ENCODE peak calls at places on chromosomes 3 and 15, in ten cellular contexts. G is breast epithelium, L is Calu3, H is AG09319, V is CD14-positive monocyte, Q is left ventricle myocardium inferior, J is lung, F is sigmoid colon, E is AG10803, K is GM23338. A is an unnamed sample.

GRCh38 chr3:171865191-171865865 is 22.2 kb downstream of the TMEM212 start:
- DNase-seq in K (no peak), F (no peak), E (peak), H (no peak), J (no peak), L (no peak), G (no peak), Q (no peak), V (no peak), A (no peak)

GRCh38 chr15:100030586-100031249 is 297.5 kb upstream of the LYSMD4 start:
- DNase-seq in J (no peak), K (no peak), L (no peak), V (no peak), F (no peak), H (no peak), G (no peak), E (peak), Q (no peak), A (peak)

GRCh38 chr3:190811775-190812480 is 50.6 kb downstream of the GMNC start:
- DNase-seq in G (no peak), Q (no peak), F (no peak), H (peak), K (peak), L (peak), V (no peak), E (peak), J (no peak), A (peak)

GRCh38 chr15:89221543-89221942 is at the start of gene RLBP1:
- DNase-seq in F (no peak), H (no peak), E (no peak), L (peak), Q (no peak), V (no peak), K (no peak), J (no peak), G (no peak), A (no peak)

GRCh38 chr15:89419370-89419984 is 76.9 kb downstream of the RHCG start:
- DNase-seq in V (no peak), E (no peak), Q (peak), H (no peak), K (peak), L (peak), G (no peak), J (no peak), F (no peak), A (peak)

GRCh38 chr3:72663429-72663828 is 184.8 kb downstream of the SHQ1 start:
- DNase-seq in Q (no peak), V (no peak), F (no peak), E (peak), H (no peak), K (no peak), G (no peak), J (no peak), L (no peak), A (no peak)

GRCh38 chr15:77797270-77797669 is 164.6 kb upstream of the LINGO1 start:
- DNase-seq in V (no peak), L (no peak), J (no peak), H (no peak), G (no peak), E (no peak), F (no peak), Q (no peak), K (no peak), A (no peak)

GRCh38 chr15:26235148-26235769 is 372.1 kb upstream of the ATP10A start:
- DNase-seq in J (no peak), F (no peak), E (no peak), L (no peak), H (no peak), Q (no peak), G (no peak), V (no peak), K (peak), A (no peak)

GRCh38 chr3:177835917-177836316 is 638.6 kb upstream of the TBL1XR1 start:
- DNase-seq in J (no peak), V (no peak), H (peak), Q (no peak), L (no peak), F (no peak), G (no peak), K (no peak), E (peak), A (peak)

GRCh38 chr15:42650208-42651066 is 75.0 kb downstream of the STARD9 start:
- DNase-seq in Q (peak), L (peak), H (peak), E (peak), J (peak), G (no peak), V (no peak), K (peak), F (peak), A (peak)

GRCh38 chr3:81846988-81847387 is 85.5 kb upstream of the GBE1 start:
- DNase-seq in V (no peak), Q (no peak), K (no peak), H (no peak), L (no peak), J (no peak), E (no peak), G (no peak), F (no peak), A (no peak)

GRCh38 chr3:112374334-112374734 is 41.4 kb downstream of the CD200 start:
- DNase-seq in H (no peak), G (no peak), Q (no peak), J (no peak), E (no peak), K (no peak), F (no peak), L (no peak), V (no peak), A (peak)

GRCh38 chr3:83769791-83770663 is 1188.8 kb upstream of the CADM2 start:
- DNase-seq in F (no peak), L (no peak), G (no peak), Q (no peak), E (no peak), K (no peak), H (no peak), V (no peak), J (no peak), A (no peak)
- TF ChIP-seq CTCF in F (no peak), L (no peak), G (no peak), Q (no peak), E (no peak), K (no peak), H (no peak), V (no peak), J (no peak), A (no peak)

GRCh38 chr3:98359993-98360675 is 6.5 kb downstream of the OR5K4 start:
- DNase-seq in L (peak), K (peak), H (no peak), J (no peak), V (no peak), G (no peak), Q (no peak), E (peak), F (no peak), A (no peak)
- TF ChIP-seq CTCF in L (no peak), K (peak), H (no peak), J (no peak), V (no peak), G (no peak), Q (no peak), E (no peak), F (no peak), A (no peak)

DNA sequence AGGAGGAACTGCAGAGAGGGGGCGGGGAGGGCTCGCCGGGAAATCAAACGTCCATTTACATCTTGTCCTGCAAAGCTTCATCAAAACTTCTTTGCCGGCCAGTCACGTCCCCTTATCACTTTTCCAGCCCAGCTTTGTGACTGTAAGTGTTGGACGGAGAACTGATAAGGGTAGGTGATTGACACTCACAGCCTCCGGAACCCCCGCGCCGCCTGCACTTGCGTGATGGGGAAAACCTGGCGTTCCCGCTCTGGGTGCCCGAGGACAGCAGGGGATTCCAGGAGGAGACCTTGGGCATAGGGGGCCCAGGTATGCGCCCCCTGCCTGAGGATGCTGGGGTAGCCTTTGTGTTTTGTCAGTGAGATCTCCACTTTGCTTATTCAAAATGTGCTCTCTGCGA is 72.8 kb upstream of the ANKRD34C start:
- DNase-seq in E (no peak), J (no peak), F (no peak), H (no peak), L (no peak), K (peak), G (no peak), V (no peak), Q (no peak), A (no peak)
- TF ChIP-seq CTCF in E (no peak), J (no peak), F (no peak), H (no peak), L (peak), K (peak), G (no peak), V (no peak), Q (no peak), A (peak)

GRCh38 chr15:81033508-81033907 is 32.8 kb downstream of the TLNRD1 start:
- DNase-seq in V (no peak), F (no peak), G (no peak), L (no peak), J (no peak), E (no peak), H (no peak), Q (no peak), K (no peak), A (no peak)

GRCh38 chr15:81037952-81038743 is 37.4 kb downstream of the TLNRD1 start:
- DNase-seq in H (no peak), L (no peak), J (no peak), G (no peak), F (no peak), K (no peak), V (no peak), E (no peak), Q (no peak), A (no peak)

GRCh38 chr15:81043568-81044301 is 43.0 kb downstream of the TLNRD1 start:
- DNase-seq in E (no peak), H (no peak), K (no peak), L (no peak), G (no peak), Q (no peak), J (no peak), F (no peak), V (no peak), A (no peak)

GRCh38 chr15:81040757-81041156 is 40.0 kb downstream of the TLNRD1 start:
- DNase-seq in J (no peak), L (no peak), V (no peak), F (no peak), E (no peak), H (no peak), G (no peak), K (no peak), Q (no peak), A (no peak)

GRCh38 chr15:81038975-81039607 is 38.4 kb downstream of the TLNRD1 start:
- DNase-seq in E (no peak), H (no peak), K (no peak), F (no peak), V (no peak), J (no peak), G (no peak), Q (no peak), L (no peak), A (no peak)
- TF ChIP-seq CTCF in E (no peak), H (no peak), K (no peak), F (no peak), V (no peak), J (no peak), G (no peak), Q (no peak), L (no peak), A (no peak)

GRCh38 chr15:53384417-53384816 is 375.0 kb downstream of the WDR72 start:
- DNase-seq in F (no peak), L (peak), H (no peak), K (peak), V (no peak), E (no peak), J (no peak), Q (no peak), G (no peak), A (no peak)
- TF ChIP-seq CTCF in F (no peak), L (peak), H (no peak), K (peak), V (no peak), E (no peak), J (no peak), Q (no peak), G (no peak), A (no peak)

GRCh38 chr3:8095724-8096123 is 405.9 kb upstream of the LMCD1 start:
- DNase-seq in F (no peak), J (no peak), G (no peak), H (no peak), L (no peak), K (peak), Q (no peak), E (peak), V (no peak), A (no peak)
- TF ChIP-seq CTCF in F (no peak), J (no peak), G (no peak), H (peak), L (no peak), K (peak), Q (no peak), E (peak), V (no peak), A (no peak)

DNA sequence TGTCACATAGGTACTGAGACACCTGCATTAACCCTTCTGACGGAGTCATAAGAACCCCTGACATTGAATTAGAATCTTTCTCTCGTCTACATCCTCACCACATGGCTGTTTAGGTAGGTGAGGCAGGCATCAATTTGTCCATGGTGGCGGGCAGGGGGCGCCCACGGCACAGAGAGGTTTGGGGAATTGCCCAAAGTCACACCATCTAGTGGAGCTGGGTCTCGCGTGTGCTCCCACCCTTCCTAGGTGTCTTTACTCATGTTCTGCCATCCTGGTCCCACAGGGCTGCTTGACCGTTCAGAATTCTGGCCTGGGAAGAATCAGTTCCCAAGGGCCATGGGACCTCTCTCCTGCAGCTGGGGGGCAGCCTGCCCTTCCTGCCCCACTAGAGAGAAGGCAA is 14.7 kb upstream of the DLL4 start:
- DNase-seq in L (no peak), E (no peak), K (peak), F (no peak), G (no peak), V (no peak), Q (no peak), J (no peak), H (no peak), A (no peak)
- TF ChIP-seq CTCF in L (no peak), E (no peak), K (peak), F (no peak), G (no peak), V (no peak), Q (no peak), J (no peak), H (no peak), A (no peak)

A was measured in fibroblast of mammary gland.